ENCODE peak calls at places on chromosome 6, in nine cellular contexts. W is vagina; H is mammary epithelial cell; J is right atrium auricular region; Q is tibial artery; V is fibroblast of lung; Z is A673; X is Peyer's patch; Y is CD8-positive, alpha-beta T cell. M is an unnamed sample.

GRCh38 chr6:137033828-137034227 is 10.9 kb downstream of the IL20RA start:
- DNase-seq in W (no peak), H (peak; percentile 83), J (no peak), Q (no peak), V (no peak), Z (no peak), X (peak; percentile 76), Y (peak; percentile 39), M (no peak)

GRCh38 chr6:45688180-45688579 is 310.4 kb upstream of the SUPT3H start:
- DNase-seq in W (no peak), H (no peak), J (no peak), Q (no peak), V (no peak), Z (no peak), X (no peak), Y (no peak), M (no peak)

GRCh38 chr6:135995160-135995898 is 143.8 kb downstream of the PDE7B start:
- DNase-seq in W (no peak), H (peak; percentile 62), J (no peak), Q (no peak), V (peak; percentile 89), Z (no peak), X (no peak), Y (no peak), M (no peak)

GRCh38 chr6:6834356-6835342 is 246.1 kb downstream of the LY86 start:
- DNase-seq in W (no peak), H (peak; percentile 74), J (no peak), Q (no peak), V (no peak), Z (no peak), X (no peak), Y (no peak), M (peak; percentile 76)

GRCh38 chr6:76708641-76709331 is 636.3 kb upstream of the IMPG1 start:
- DNase-seq in W (no peak), H (no peak), J (no peak), Q (no peak), V (no peak), Z (no peak), X (no peak), Y (no peak), M (no peak)

GRCh38 chr6:142746524-142746923 is 198.5 kb downstream of the HIVEP2 start:
- DNase-seq in W (no peak), H (no peak), J (no peak), Q (no peak), V (peak; percentile 42), Z (peak; percentile 56), X (peak; percentile 62), Y (peak; percentile 6), M (no peak)

GRCh38 chr6:10421508-10422281 is 6.8 kb upstream of the TFAP2A start:
- DNase-seq in W (no peak), H (no peak), J (no peak), Q (no peak), V (no peak), Z (no peak), X (no peak), Y (no peak), M (no peak)

GRCh38 chr6:6694368-6694780 is 105.9 kb downstream of the LY86 start:
- DNase-seq in W (no peak), H (no peak), J (no peak), Q (no peak), V (no peak), Z (no peak), X (no peak), Y (no peak), M (no peak)

GRCh38 chr6:132344811-132345210 is 56.5 kb downstream of the MOXD1 start:
- DNase-seq in W (no peak), H (no peak), J (no peak), Q (no peak), V (no peak), Z (no peak), X (no peak), Y (no peak), M (no peak)

GRCh38 chr6:163367388-163368183 is 46.9 kb upstream of the QKI start:
- DNase-seq in W (no peak), H (no peak), J (no peak), Q (no peak), V (no peak), Z (no peak), X (no peak), Y (no peak), M (no peak)

GRCh38 chr6:20610636-20611200 is 76.5 kb downstream of the CDKAL1 start:
- DNase-seq in W (no peak), H (no peak), J (no peak), Q (no peak), V (peak; percentile 51), Z (no peak), X (no peak), Y (no peak), M (no peak)

GRCh38 chr6:145206247-145206907 is 528.9 kb downstream of the EPM2A start:
- DNase-seq in W (no peak), H (no peak), J (no peak), Q (no peak), V (peak; percentile 38), Z (no peak), X (no peak), Y (no peak), M (no peak)

GRCh38 chr6:75272145-75272840 is 12.3 kb downstream of the TMEM30A start:
- DNase-seq in W (no peak), H (peak; percentile 73), J (no peak), Q (no peak), V (peak; percentile 84), Z (no peak), X (no peak), Y (no peak), M (no peak)

GRCh38 chr6:117074672-117075071 is 190.7 kb upstream of the VGLL2 start:
- DNase-seq in W (no peak), H (no peak), J (no peak), Q (no peak), V (no peak), Z (no peak), X (no peak), Y (no peak), M (no peak)

DNA sequence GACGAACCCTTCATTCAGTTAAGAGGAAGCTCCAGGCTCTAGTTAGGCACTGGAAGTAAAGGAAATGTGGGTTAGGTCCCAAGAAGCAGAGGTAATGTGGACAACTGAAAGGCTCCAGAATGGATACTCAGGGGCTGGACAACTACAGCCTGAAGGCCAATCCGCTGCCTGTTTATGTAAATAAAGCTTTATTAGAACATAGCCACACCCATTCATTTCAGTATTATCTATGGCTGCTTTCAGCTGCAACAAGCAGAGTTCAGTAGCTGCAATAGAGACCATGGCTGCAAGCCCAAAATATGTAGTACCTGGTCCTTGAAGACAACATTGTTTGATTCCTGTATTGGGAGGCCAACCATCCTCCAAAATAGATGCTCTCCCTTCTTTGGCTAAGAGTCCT is 100.8 kb upstream of the MRPS10 start:
- DNase-seq in W (no peak), H (no peak), J (no peak), Q (no peak), V (no peak), Z (no peak), X (no peak), Y (no peak), M (no peak)
- TF ChIP-seq CTCF in W (no peak), H (no peak), J (no peak), Q (no peak), V (no peak), Z (no peak), X (no peak), Y (no peak), M (no peak)

GRCh38 chr6:168011291-168011690 is 13.8 kb downstream of the KIF25 start:
- DNase-seq in W (no peak), H (no peak), J (no peak), Q (no peak), V (no peak), Z (no peak), X (no peak), Y (no peak), M (no peak)
- H3K9me3 ChIP-seq in W (no peaks in the 10 kb centered on the region), H (peaks cover 22% of the 10 kb centered on the region), J (no peaks in the 10 kb centered on the region), Q (no peaks in the 10 kb centered on the region), V (no peaks in the 10 kb centered on the region), Z (peaks cover 23% of the 10 kb centered on the region), X (no peaks in the 10 kb centered on the region), Y (no peaks in the 10 kb centered on the region), M (peaks cover 35% of the 10 kb centered on the region)

GRCh38 chr6:15389759-15390723 is 144.2 kb downstream of the JARID2 start:
- DNase-seq in W (no peak), H (no peak), J (no peak), Q (no peak), V (peak; percentile 74), Z (peak; percentile 82), X (no peak), Y (no peak), M (no peak)
- TF ChIP-seq CTCF in W (no peak), H (peak; percentile 28), J (peak; percentile 75), Q (peak; percentile 47), V (peak; percentile 73), Z (peak; percentile 78), X (peak; percentile 20), Y (peak; percentile 65), M (peak; percentile 48)

DNA sequence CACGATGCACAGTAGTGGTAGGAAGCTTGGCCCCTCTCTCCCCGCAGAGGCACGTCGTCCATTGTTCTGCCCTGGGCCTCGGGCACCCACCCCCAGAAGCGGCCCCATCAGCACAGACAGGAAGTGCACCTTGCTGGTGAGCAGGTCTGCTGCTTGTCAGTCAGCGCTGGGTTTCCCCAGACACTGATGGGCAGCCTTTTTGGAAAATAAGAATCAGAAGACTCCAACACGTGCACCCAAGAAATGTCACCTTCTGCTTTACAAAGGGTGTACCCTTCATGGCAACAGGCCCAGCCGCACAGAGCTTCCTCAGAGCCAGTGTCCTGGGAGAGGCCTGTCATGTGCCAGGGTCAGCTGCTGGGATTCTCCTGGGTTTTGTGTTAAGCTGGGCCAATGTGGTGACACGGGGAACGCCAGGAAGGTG is 34.7 kb upstream of the IRF4 start:
- DNase-seq in W (no peak), H (no peak), J (no peak), Q (peak; percentile 73), V (no peak), Z (no peak), X (peak; percentile 72), Y (no peak), M (no peak)
- H3K9me3 ChIP-seq in W (no peaks in the 10 kb centered on the region), H (peaks cover 22% of the 10 kb centered on the region), J (no peaks in the 10 kb centered on the region), Q (no peaks in the 10 kb centered on the region), V (no peaks in the 10 kb centered on the region), Z (peaks cover 9% of the 10 kb centered on the region), X (no peaks in the 10 kb centered on the region), Y (no peaks in the 10 kb centered on the region), M (no peaks in the 10 kb centered on the region)

DNA sequence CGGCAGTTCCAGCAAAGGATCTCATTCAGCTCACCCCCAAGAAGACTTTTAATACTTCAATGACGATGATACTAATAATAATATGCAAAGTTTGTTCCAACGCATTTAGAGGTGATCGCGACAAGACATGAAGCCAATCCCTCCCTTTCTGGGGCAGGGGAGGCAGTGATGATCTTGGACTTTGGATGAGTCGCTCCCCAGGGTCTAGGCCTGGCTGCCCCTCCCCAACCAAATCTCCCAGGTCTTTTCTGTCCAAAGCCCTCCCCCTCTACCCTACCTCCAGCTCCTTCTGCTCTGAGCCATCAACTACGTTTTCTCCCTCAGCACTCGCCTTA is 33.9 kb downstream of the HLA-A start:
- DNase-seq in W (no peak), H (no peak), J (no peak), Q (no peak), V (no peak), Z (no peak), X (no peak), Y (no peak), M (no peak)
- TF ChIP-seq CTCF in W (no peak), H (no peak), J (no peak), Q (peak; percentile 24), V (no peak), Z (no peak), X (no peak), Y (no peak), M (no peak)

M was measured in left lung.